ENCODE peak calls at places on chromosomes 11 and 22, in seven cellular contexts. Z, L, H, J, B, I and T are unnamed samples. For H3K4me1, the result is how much of the 10 kb centered on the place peaks cover.

GRCh38 chr11:105900515-105901035 is 121.5 kb downstream of the MSANTD4 start:
- DNase-seq in Z (no peak), L (no peak), H (no peak), J (no peak), B (no peak), I (no peak), T (no peak)

GRCh38 chr11:120225372-120225909 is 14.5 kb upstream of the POU2F3 start:
- DNase-seq in Z (no peak), L (no peak), H (no peak), J (no peak), B (no peak), I (peak), T (no peak)

GRCh38 chr11:63840356-63841060 is 1.6 kb downstream of the MARK2 start:
- DNase-seq in Z (no peak), L (no peak), H (peak), J (no peak), B (no peak), I (no peak), T (no peak)

GRCh38 chr11:26944866-26945664 is 48.8 kb upstream of the FIBIN start:
- DNase-seq in Z (no peak), L (no peak), H (no peak), J (no peak), B (no peak), I (no peak), T (no peak)

GRCh38 chr11:48095779-48096470 is 115.6 kb downstream of the PTPRJ start:
- DNase-seq in Z (no peak), L (no peak), H (no peak), J (no peak), B (no peak), I (no peak), T (no peak)

GRCh38 chr11:131867457-131868257 is 497.2 kb downstream of the NTM start:
- DNase-seq in Z (peak), L (peak), H (no peak), J (peak), B (peak), I (peak), T (peak)

GRCh38 chr11:61505640-61506155 is 2.9 kb upstream of the LRRC10B start:
- DNase-seq in Z (no peak), L (no peak), H (no peak), J (no peak), B (no peak), I (no peak), T (no peak)

GRCh38 chr11:123430736-123431356 is 777 bp downstream of the GRAMD1B start:
- DNase-seq in Z (no peak), L (peak), H (peak), J (no peak), B (peak), I (peak), T (peak)

GRCh38 chr11:78351193-78351592 is 66.4 kb downstream of the GAB2 start:
- DNase-seq in Z (no peak), L (no peak), H (no peak), J (no peak), B (no peak), I (no peak), T (no peak)

GRCh38 chr11:102592634-102593581 is 32.2 kb downstream of the MMP20 start:
- DNase-seq in Z (no peak), L (no peak), H (peak), J (no peak), B (no peak), I (no peak), T (no peak)

GRCh38 chr11:32428665-32429293 is 6.6 kb downstream of the WT1 start:
- DNase-seq in Z (no peak), L (no peak), H (no peak), J (no peak), B (no peak), I (no peak), T (no peak)

GRCh38 chr22:20741634-20742581 is 32.0 kb upstream of the SERPIND1 start:
- DNase-seq in Z (no peak), L (peak), H (peak), J (no peak), B (no peak), I (no peak), T (peak)

GRCh38 chr11:95703059-95703458 is 86.5 kb downstream of the FAM76B start:
- DNase-seq in Z (no peak), L (no peak), H (no peak), J (no peak), B (no peak), I (no peak), T (no peak)

GRCh38 chr11:112453601-112454577 is 193.2 kb upstream of the PLET1 start:
- DNase-seq in Z (no peak), L (peak), H (no peak), J (no peak), B (peak), I (peak), T (peak)

GRCh38 chr11:66467034-66467659 is 442 bp downstream of the PELI3 start:
- DNase-seq in Z (no peak), L (no peak), H (no peak), J (no peak), B (peak), I (peak), T (peak)

GRCh38 chr11:65180877-65181568 is 705 bp upstream of the CAPN1 start:
- DNase-seq in Z (no peak), L (peak), H (peak), J (peak), B (peak), I (peak), T (peak)

GRCh38 chr11:9613830-9614762 is 40.6 kb downstream of the WEE1 start:
- DNase-seq in Z (peak), L (peak), H (peak), J (peak), B (peak), I (peak), T (peak)

GRCh38 chr11:9617960-9618359 is 44.5 kb downstream of the WEE1 start:
- DNase-seq in Z (no peak), L (no peak), H (no peak), J (no peak), B (no peak), I (no peak), T (no peak)

GRCh38 chr11:9615031-9615451 is 41.6 kb downstream of the WEE1 start:
- DNase-seq in Z (no peak), L (no peak), H (no peak), J (no peak), B (no peak), I (no peak), T (no peak)

GRCh38 chr11:9616858-9617257 is 43.4 kb downstream of the WEE1 start:
- DNase-seq in Z (no peak), L (no peak), H (no peak), J (no peak), B (no peak), I (no peak), T (no peak)

DNA sequence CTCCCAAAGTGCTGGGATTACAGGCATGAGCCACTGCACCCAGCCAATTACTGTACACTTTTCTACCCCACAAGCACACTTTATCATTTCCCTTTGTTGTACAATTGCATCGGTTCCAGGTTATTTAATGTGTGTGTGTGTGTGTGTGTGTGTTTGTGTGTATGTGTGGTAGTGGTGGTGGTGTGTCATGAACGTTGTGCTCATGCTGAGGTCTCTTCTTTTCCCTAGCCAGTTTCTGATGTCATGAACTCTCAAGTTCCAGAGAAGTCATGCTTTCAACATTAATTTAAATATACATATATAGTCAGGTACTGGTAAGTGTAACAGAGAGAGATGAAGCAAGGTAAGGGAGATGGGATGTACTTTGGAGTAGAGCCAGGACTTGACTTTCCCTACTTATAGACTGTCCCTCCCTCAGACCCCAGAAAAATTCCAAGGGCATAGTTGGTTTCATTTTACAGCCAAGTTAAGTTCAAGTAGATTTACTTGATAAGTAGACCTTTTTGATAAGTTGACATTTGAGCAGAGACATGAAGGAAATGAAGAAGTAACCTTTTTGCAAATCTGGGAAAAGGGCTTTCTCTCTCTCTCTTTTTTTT is 42.7 kb downstream of the WEE1 start:
- DNase-seq in Z (no peak), L (no peak), H (no peak), J (no peak), B (no peak), I (no peak), T (no peak)
- H3K4me3 ChIP-seq in Z (no peak), L (no peak), H (no peak), J (no peak), B (no peak), I (no peak), T (no peak)

GRCh38 chr22:46031965-46032851 is 55.2 kb upstream of the WNT7B start:
- DNase-seq in Z (no peak), L (peak), H (no peak), J (peak), B (peak), I (no peak), T (no peak)

GRCh38 chr22:46030241-46030880 is 53.4 kb upstream of the WNT7B start:
- DNase-seq in Z (no peak), L (peak), H (no peak), J (no peak), B (peak), I (no peak), T (no peak)

GRCh38 chr22:46029574-46030200 is 52.7 kb upstream of the WNT7B start:
- DNase-seq in Z (no peak), L (peak), H (no peak), J (no peak), B (peak), I (no peak), T (no peak)

GRCh38 chr22:46031561-46031960 is 54.6 kb upstream of the WNT7B start:
- DNase-seq in Z (no peak), L (peak), H (no peak), J (no peak), B (peak), I (no peak), T (no peak)

DNA sequence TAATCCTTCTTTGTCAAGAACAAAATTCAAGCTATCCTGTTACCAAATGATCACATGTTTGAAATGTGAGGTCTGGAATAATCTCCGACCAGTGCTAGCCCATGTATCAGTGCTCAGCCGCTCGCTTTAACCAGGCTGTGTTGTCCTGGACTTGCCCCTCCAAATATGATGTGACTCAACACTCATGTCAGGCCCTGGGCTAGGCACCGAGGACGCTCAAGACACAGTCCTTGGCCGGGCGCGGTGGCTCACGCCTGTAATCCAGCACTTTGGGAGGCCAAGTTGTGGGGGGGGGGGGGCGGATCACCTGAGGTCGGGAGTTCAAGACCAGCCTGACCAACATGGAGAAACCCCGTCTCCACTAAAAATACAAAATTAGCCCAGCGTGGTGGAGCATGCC is 54.1 kb upstream of the WNT7B start:
- DNase-seq in Z (no peak), L (peak), H (no peak), J (no peak), B (peak), I (no peak), T (no peak)
- H3K4me1 ChIP-seq in Z (under half), L (under half), H (under half), J (under half), B (under half), I (under half), T (under half)

GRCh38 chr22:26756675-26757293 is 99.4 kb downstream of the MIAT start:
- DNase-seq in Z (no peak), L (peak), H (peak), J (peak), B (peak), I (peak), T (peak)
- H3K4me3 ChIP-seq in Z (no peak), L (peak), H (peak), J (peak), B (peak), I (no peak), T (peak)

DNA sequence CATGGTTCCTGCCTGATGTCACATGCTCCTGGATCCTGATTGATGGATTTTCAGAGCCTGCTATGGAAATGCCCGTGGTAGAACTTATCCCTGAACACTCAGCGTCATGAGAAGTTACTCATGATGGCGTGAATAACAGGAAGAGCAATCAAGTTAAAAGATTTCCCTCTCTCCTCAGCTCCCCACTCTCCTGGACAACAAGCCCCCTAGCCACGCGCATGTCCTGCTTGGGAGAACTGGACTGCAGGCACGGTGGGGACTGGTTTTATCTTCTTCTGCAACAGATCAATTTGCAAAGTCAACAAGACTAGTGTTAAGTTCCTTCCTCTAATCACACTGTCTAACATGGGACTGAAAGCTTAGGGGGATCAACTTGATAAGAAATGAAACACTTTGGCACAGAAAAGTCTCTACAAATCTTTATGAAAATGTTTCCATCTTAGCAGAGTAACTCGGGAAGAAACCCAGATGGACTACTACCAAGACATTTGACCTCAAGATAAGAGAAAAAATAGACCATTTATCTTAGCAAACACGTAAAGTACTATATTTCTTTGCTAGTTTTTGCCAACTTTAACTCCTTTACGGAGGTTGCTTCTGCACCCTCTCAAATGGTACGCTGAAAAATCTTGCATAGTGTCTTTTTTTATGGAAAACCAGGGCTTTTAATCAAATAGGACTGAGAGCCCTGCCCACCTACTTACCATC is 27.5 kb downstream of the POU2AF1 start:
- DNase-seq in Z (no peak), L (peak), H (no peak), J (no peak), B (no peak), I (no peak), T (no peak)
- H3K4me1 ChIP-seq in Z (under half), L (under half), H (under half), J (under half), B (under half), I (under half), T (under half)

GRCh38 chr22:47954107-47954506 is 1191.7 kb downstream of the TBC1D22A start:
- DNase-seq in Z (no peak), L (no peak), H (no peak), J (no peak), B (no peak), I (no peak), T (no peak)

GRCh38 chr22:47957649-47958048 is 1195.2 kb downstream of the TBC1D22A start:
- DNase-seq in Z (no peak), L (no peak), H (no peak), J (no peak), B (no peak), I (no peak), T (no peak)
- H3K4me3 ChIP-seq in Z (no peak), L (no peak), H (no peak), J (no peak), B (no peak), I (no peak), T (no peak)